ENCODE peak calls at places on chromosomes 11 and 22, in nine cellular contexts. R is iris pigment epithelial cell; B is memory B cell; K is natural killer cell treated with Interleukin-12 subunit alpha and Interleukin-12 subunit beta and Interleukin-15 and Interleukin-18, amount 100 ng/mL, for 72 hours; I is fibroblast of pulmonary artery; M is HEK293T; E is islet precursor cell; W is activated gamma-delta T cell treated with anti-CD3 and anti-CD28 coated beads, Interleukin-2, amount 50 U/mL, for 16 hours; C is EL. G is an unnamed sample.

GRCh38 chr22:33896801-33897620 is 23.3 kb downstream of the LARGE1 start:
- DNase-seq in R (no peak), B (no peak), K (no peak), I (peak), M (peak), E (peak), W (no peak), C (no peak), G (no peak)

GRCh38 chr22:37521236-37521739 is 2.1 kb upstream of the CARD10 start:
- DNase-seq in R (no peak), B (no peak), K (no peak), I (no peak), M (no peak), E (no peak), W (no peak), C (no peak), G (no peak)

GRCh38 chr11:100776212-100776896 is 89.3 kb downstream of the ARHGAP42 start:
- DNase-seq in R (peak), B (no peak), K (no peak), I (peak), M (no peak), E (no peak), W (no peak), C (no peak), G (peak)

GRCh38 chr11:132999031-132999430 is 533.3 kb downstream of the OPCML start:
- DNase-seq in R (no peak), B (no peak), K (no peak), I (no peak), M (no peak), E (no peak), W (no peak), C (no peak), G (no peak)

GRCh38 chr22:37043828-37044538 is 7.6 kb upstream of the KCTD17 start:
- DNase-seq in R (peak), B (peak), K (peak), I (peak), M (peak), E (peak), W (no peak), C (peak), G (peak)

GRCh38 chr11:92216789-92217188 is 7.8 kb upstream of the FAT3 start:
- DNase-seq in R (no peak), B (no peak), K (no peak), I (no peak), M (no peak), E (no peak), W (no peak), C (peak), G (no peak)

GRCh38 chr11:20026629-20027545 is 133.4 kb downstream of the DBX1 start:
- DNase-seq in R (no peak), B (no peak), K (no peak), I (no peak), M (no peak), E (peak), W (no peak), C (no peak), G (peak)

GRCh38 chr11:8268530-8269461 is 5.1 kb upstream of the LMO1 start:
- DNase-seq in R (peak), B (no peak), K (no peak), I (no peak), M (peak), E (peak), W (no peak), C (no peak), G (no peak)

GRCh38 chr22:37222440-37222971 is 10.2 kb upstream of the SSTR3 start:
- DNase-seq in R (no peak), B (no peak), K (no peak), I (no peak), M (no peak), E (no peak), W (no peak), C (no peak), G (no peak)

GRCh38 chr11:83257638-83258229 is 28.4 kb downstream of the CCDC90B start:
- DNase-seq in R (peak), B (no peak), K (no peak), I (peak), M (no peak), E (peak), W (no peak), C (peak), G (peak)

GRCh38 chr11:46122955-46123354 is 1.7 kb upstream of the PHF21A start:
- DNase-seq in R (peak), B (no peak), K (no peak), I (peak), M (no peak), E (no peak), W (no peak), C (peak), G (no peak)

GRCh38 chr11:62575156-62575555 is 1.5 kb upstream of the EEF1G start:
- DNase-seq in R (no peak), B (no peak), K (no peak), I (no peak), M (no peak), E (no peak), W (no peak), C (no peak), G (no peak)

GRCh38 chr11:77126861-77127673 is 979 bp upstream of the MYO7A start:
- DNase-seq in R (peak), B (peak), K (peak), I (peak), M (peak), E (peak), W (peak), C (peak), G (no peak)

GRCh38 chr22:41301085-41302015 is at the start of gene ZC3H7B:
- DNase-seq in R (peak), B (peak), K (peak), I (peak), M (peak), E (peak), W (peak), C (peak), G (peak)

GRCh38 chr11:19087658-19088057 is 27.1 kb upstream of the MRGPRX2 start:
- DNase-seq in R (peak), B (no peak), K (no peak), I (peak), M (no peak), E (no peak), W (no peak), C (peak), G (peak)

GRCh38 chr11:97140885-97141494 is 751.2 kb downstream of the JRKL start:
- DNase-seq in R (peak), B (no peak), K (no peak), I (peak), M (peak), E (no peak), W (no peak), C (no peak), G (peak)

GRCh38 chr11:119652907-119653659 is 75.9 kb downstream of the NECTIN1 start:
- DNase-seq in R (no peak), B (no peak), K (no peak), I (no peak), M (no peak), E (no peak), W (no peak), C (no peak), G (peak)

GRCh38 chr11:93532285-93532789 is 10.9 kb downstream of the SMCO4 start:
- DNase-seq in R (peak), B (no peak), K (no peak), I (no peak), M (no peak), E (peak), W (no peak), C (peak), G (peak)

GRCh38 chr11:48111941-48112340 is 104.7 kb upstream of the OR4B1 start:
- DNase-seq in R (no peak), B (no peak), K (no peak), I (no peak), M (no peak), E (no peak), W (no peak), C (no peak), G (peak)

GRCh38 chr11:95764267-95764898 is 25.2 kb downstream of the FAM76B start:
- DNase-seq in R (peak), B (no peak), K (no peak), I (peak), M (peak), E (no peak), W (no peak), C (peak), G (peak)

GRCh38 chr22:38674888-38675287 is 6.9 kb upstream of the TOMM22 start:
- DNase-seq in R (no peak), B (no peak), K (no peak), I (no peak), M (no peak), E (no peak), W (no peak), C (no peak), G (peak)

GRCh38 chr11:85974126-85974525 is 94.8 kb downstream of the PICALM start:
- DNase-seq in R (peak), B (no peak), K (no peak), I (peak), M (no peak), E (no peak), W (no peak), C (no peak), G (no peak)

GRCh38 chr11:45933131-45933821 is 10.8 kb downstream of the LARGE2 start:
- DNase-seq in R (peak), B (no peak), K (no peak), I (peak), M (no peak), E (no peak), W (no peak), C (peak), G (peak)

GRCh38 chr22:42270178-42270511 is 308 bp downstream of the TCF20 start:
- DNase-seq in R (no peak), B (peak), K (no peak), I (no peak), M (no peak), E (peak), W (peak), C (peak), G (no peak)

GRCh38 chr11:40280161-40281054 is 1179.0 kb downstream of the LRRC4C start:
- DNase-seq in R (no peak), B (no peak), K (no peak), I (no peak), M (no peak), E (peak), W (no peak), C (no peak), G (peak)

GRCh38 chr22:28246392-28246791 is 327.3 kb upstream of the PITPNB start:
- DNase-seq in R (peak), B (no peak), K (no peak), I (peak), M (no peak), E (no peak), W (no peak), C (peak), G (peak)

GRCh38 chr22:45007247-45007945 is 2.4 kb downstream of the PHF21B start:
- DNase-seq in R (peak), B (no peak), K (no peak), I (no peak), M (peak), E (peak), W (no peak), C (peak), G (no peak)

GRCh38 chr22:46251816-46252380 is 1.8 kb upstream of the CDPF1 start:
- DNase-seq in R (no peak), B (no peak), K (no peak), I (no peak), M (no peak), E (no peak), W (no peak), C (no peak), G (no peak)

GRCh38 chr22:30654361-30654760 is 13.3 kb downstream of the DUSP18 start:
- DNase-seq in R (no peak), B (no peak), K (no peak), I (no peak), M (no peak), E (no peak), W (no peak), C (no peak), G (no peak)

GRCh38 chr22:42676059-42676607 is 26.9 kb upstream of the CYB5R3 start:
- DNase-seq in R (no peak), B (no peak), K (no peak), I (peak), M (no peak), E (no peak), W (no peak), C (peak), G (peak)

GRCh38 chr11:74984730-74985129 is 4.0 kb upstream of the NEU3 start:
- DNase-seq in R (no peak), B (no peak), K (no peak), I (no peak), M (no peak), E (no peak), W (no peak), C (no peak), G (no peak)

GRCh38 chr11:32874144-32874543 is 18.5 kb upstream of the QSER1 start:
- DNase-seq in R (no peak), B (no peak), K (no peak), I (no peak), M (no peak), E (no peak), W (no peak), C (no peak), G (no peak)

GRCh38 chr22:45957826-45958225 is 19.1 kb downstream of the WNT7B start:
- DNase-seq in R (no peak), B (no peak), K (no peak), I (no peak), M (no peak), E (no peak), W (no peak), C (no peak), G (no peak)

GRCh38 chr11:64299847-64300648 is at the start of gene CATSPERZ:
- DNase-seq in R (no peak), B (no peak), K (no peak), I (no peak), M (no peak), E (no peak), W (no peak), C (no peak), G (no peak)

GRCh38 chr11:8826145-8826786 is 84.7 kb upstream of the AKIP1 start:
- DNase-seq in R (peak), B (no peak), K (no peak), I (peak), M (no peak), E (peak), W (no peak), C (peak), G (no peak)

GRCh38 chr11:78354741-78355705 is 62.6 kb downstream of the GAB2 start:
- DNase-seq in R (no peak), B (no peak), K (no peak), I (no peak), M (peak), E (peak), W (no peak), C (no peak), G (no peak)

GRCh38 chr11:74055938-74056337 is 47.1 kb upstream of the UCP3 start:
- DNase-seq in R (peak), B (no peak), K (no peak), I (peak), M (no peak), E (no peak), W (no peak), C (peak), G (peak)

GRCh38 chr11:129788278-129788677 is 27.4 kb upstream of the TMEM45B start:
- DNase-seq in R (no peak), B (no peak), K (no peak), I (no peak), M (no peak), E (no peak), W (no peak), C (no peak), G (peak)

GRCh38 chr11:17827006-17827405 is 92.4 kb downstream of the KCNC1 start:
- DNase-seq in R (peak), B (no peak), K (no peak), I (no peak), M (peak), E (no peak), W (no peak), C (no peak), G (no peak)

GRCh38 chr11:134037093-134037908 is 31.6 kb upstream of the JAM3 start:
- DNase-seq in R (peak), B (no peak), K (peak), I (peak), M (peak), E (peak), W (no peak), C (peak), G (no peak)

G was measured in renal cortical epithelial cell.